ENCODE peak calls at places on chromosomes 4 and X, in five cellular contexts. A is lung, Y is psoas muscle, V is left ventricle myocardium inferior, L is MM.1S. J is an unnamed sample. For H3K4me1, the result is how much of the 10 kb centered on the place peaks cover.

GRCh38 chr4:172985552-172985951 is 183.1 kb upstream of the GALNT7 start:
- DNase-seq in V (no peak), Y (no peak), A (no peak), L (peak), J (no peak)

GRCh38 chrX:102720237-102721168 is at the start of gene GPRASP3:
- DNase-seq in V (peak), Y (peak), A (peak), L (peak), J (peak)

GRCh38 chr4:78533854-78534253 is 17.7 kb upstream of the ANXA3 start:
- DNase-seq in A (no peak), V (no peak), Y (no peak), L (no peak), J (no peak)

GRCh38 chr4:70437212-70437611 is 34.8 kb upstream of the MUC7 start:
- DNase-seq in L (no peak), V (no peak), Y (no peak), A (no peak), J (no peak)

GRCh38 chr4:121192013-121192412 is 27.9 kb upstream of the TNIP3 start:
- DNase-seq in L (no peak), A (no peak), V (no peak), Y (no peak), J (no peak)

GRCh38 chr4:2765832-2766526 is 9.8 kb upstream of the TNIP2 start:
- DNase-seq in A (no peak), V (no peak), Y (no peak), L (no peak), J (no peak)

GRCh38 chr4:155077860-155078259 is 130.6 kb upstream of the NPY2R start:
- DNase-seq in V (no peak), Y (no peak), A (no peak), L (no peak), J (no peak)

GRCh38 chrX:44344194-44344593 is 722 bp upstream of the EFHC2 start:
- DNase-seq in L (peak), Y (peak), A (peak), V (no peak), J (no peak)

GRCh38 chrX:19303216-19303880 is 40.4 kb upstream of the PDHA1 start:
- DNase-seq in V (no peak), A (no peak), L (no peak), Y (peak), J (peak)

GRCh38 chr4:105912633-105913032 is 17.4 kb downstream of the NPNT start:
- DNase-seq in V (no peak), Y (no peak), L (no peak), A (no peak), J (no peak)

GRCh38 chrX:37302569-37302968 is 46.6 kb upstream of the PRRG1 start:
- DNase-seq in Y (no peak), A (no peak), V (peak), L (no peak), J (no peak)

GRCh38 chr4:38856524-38857337 is at the start of gene TLR6:
- DNase-seq in Y (no peak), V (no peak), A (peak), L (peak), J (no peak)

GRCh38 chrX:134551365-134552095 is 91.6 kb downstream of the HPRT1 start:
- DNase-seq in L (no peak), V (no peak), Y (no peak), A (no peak), J (no peak)

GRCh38 chr4:54050214-54050904 is 14.0 kb downstream of the CHIC2 start:
- DNase-seq in V (no peak), Y (no peak), L (no peak), A (no peak), J (no peak)

GRCh38 chr4:19254476-19254875 is 997.2 kb upstream of the SLIT2 start:
- DNase-seq in Y (no peak), L (no peak), A (no peak), V (no peak), J (no peak)

GRCh38 chr4:89298160-89298559 is 9.4 kb downstream of the GPRIN3 start:
- DNase-seq in L (peak), A (no peak), Y (no peak), V (no peak), J (no peak)

GRCh38 chr4:139559692-139560091 is 3.7 kb upstream of the SETD7 start:
- DNase-seq in V (no peak), L (no peak), A (no peak), Y (no peak), J (no peak)

GRCh38 chr4:139556735-139557505 is 901 bp upstream of the SETD7 start:
- DNase-seq in V (peak), Y (peak), A (peak), L (peak), J (peak)

GRCh38 chr4:139559095-139559490 is 3.1 kb upstream of the SETD7 start:
- DNase-seq in Y (no peak), V (no peak), A (no peak), L (no peak), J (no peak)

GRCh38 chr4:139557506-139558110 is 1.6 kb upstream of the SETD7 start:
- DNase-seq in L (no peak), V (no peak), A (peak), Y (no peak), J (no peak)

DNA sequence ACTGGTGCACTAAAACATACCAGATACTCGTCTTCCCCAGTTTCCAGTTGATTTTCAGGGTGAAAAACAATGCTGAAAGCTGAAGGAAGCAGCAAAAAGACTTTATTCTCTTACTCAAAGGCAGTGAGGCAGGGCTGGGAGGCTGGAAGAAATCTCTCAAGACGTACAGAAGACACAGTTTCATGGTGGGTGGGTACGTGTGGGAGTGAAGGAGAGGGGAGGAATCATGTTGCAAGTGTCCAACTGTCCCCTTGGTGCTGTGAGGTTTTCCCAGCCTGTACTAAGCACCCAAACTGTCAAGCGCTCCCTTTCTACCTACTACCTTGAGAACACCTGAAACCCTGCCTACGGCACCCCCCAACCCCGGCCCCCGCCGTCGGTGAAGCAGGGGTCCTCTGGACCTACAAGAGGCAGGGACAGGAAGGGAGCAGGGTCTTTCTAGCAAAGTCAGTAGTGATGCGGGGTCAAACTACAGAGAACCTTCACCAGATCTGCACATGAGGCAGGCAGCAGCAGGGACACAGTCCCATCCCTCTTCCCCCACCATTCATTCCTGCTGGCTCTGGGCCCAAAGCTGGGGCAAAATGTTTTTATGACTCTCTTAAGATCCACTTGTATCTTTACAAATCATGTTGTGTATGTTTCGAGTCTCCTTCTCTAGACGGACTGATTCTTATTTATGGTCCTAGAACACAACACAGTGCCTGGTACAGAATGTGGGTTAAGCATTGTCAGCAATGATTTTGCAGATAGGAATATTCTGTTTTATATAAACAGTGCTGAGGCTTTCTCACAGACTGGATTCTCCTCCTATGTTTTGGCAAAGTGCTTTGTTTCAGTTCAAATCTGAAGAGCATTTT is 2.4 kb upstream of the SETD7 start:
- DNase-seq in A (no peak), V (no peak), L (no peak), Y (no peak), J (no peak)
- H3K4me1 ChIP-seq in A (under half), V (half or more), L (under half), Y (under half), J (under half)

DNA sequence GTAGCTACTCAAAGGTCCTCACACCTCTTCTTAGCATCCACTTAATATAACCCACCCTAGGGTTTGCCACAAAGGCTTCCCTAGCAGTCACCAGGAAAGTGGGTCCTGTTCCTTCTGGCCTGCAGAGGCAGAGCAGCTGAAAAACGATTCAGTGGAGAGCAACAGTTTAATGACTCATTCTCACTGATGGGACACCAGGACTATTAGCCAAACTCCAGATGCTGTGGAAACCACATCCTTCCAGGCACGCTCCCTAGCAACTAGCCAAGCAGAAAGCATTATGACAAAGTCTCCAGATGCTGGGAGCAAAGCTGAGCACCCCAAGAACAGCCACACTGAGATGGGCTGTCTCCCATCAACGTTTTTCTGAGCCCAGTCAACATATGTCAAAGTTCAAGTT is 30.3 kb upstream of the UTP14A start:
- DNase-seq in V (no peak), A (no peak), L (no peak), Y (no peak), J (no peak)
- TF ChIP-seq CTCF in V (no peak), A (no peak), L (no peak), Y (no peak), J (no peak)

DNA sequence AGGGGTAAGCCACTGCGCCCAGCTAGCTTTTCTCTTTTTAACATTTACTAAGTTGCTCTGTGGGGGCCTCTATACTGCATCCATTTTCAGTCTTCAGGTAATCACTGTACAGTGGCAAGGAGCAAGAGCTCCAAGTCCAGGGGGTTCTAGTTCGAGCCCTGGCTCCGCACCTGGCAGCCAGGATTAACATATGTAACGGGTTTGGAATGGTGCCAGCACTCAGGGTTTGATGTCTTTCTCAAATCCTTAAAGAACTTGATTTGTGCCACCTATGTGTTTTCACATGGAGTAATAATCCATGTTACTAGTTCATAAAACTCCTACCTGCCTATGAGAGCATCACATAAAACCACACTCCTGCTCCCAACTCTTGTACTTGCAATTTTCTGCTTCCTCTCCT is 4.5 kb downstream of the GRPEL1 start:
- DNase-seq in L (no peak), Y (no peak), A (no peak), V (no peak), J (no peak)
- H3K4me1 ChIP-seq in L (under half), Y (under half), A (under half), V (under half), J (under half)

DNA sequence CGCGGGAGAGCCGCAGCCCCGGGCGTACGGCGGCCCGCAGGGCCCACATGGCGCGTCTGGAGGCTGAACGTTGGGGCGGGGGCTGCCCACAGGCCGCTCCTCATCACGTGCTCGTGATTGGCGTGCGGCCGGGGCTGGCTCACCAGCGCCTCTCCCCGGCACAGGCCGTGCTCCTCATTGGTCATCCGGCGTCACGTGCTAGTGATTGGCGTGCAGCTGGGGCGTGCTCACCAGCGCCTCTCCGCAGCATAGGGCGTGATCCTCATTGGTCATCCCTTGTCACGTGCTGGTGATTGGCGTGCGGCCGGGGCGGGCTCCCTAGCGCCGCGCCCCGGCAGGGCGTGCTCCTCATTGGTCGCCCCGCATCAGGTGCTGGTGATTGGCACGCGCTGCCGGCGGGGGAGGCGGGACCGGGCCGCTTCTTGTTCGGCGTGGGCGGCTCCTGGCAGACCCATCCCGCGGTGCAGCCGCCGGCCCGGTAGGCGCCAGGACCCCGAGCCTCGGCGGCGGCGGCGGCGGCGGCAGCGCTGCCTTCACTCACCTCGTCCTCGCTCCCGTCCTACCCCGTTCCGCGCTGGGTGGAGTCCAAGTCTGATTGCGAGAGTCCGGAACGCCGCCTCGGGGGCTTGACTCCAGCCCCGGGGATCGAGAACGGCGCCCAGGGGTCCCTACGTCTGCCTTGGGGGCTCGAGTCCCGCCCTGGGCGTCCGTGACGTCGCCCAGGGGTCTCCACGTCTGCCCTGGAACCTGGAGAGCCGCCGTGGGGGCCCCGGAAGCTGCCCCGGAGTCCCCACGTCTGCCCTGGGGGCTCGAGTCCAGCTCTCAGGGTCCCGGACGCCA is at the start of gene GTPBP6:
- DNase-seq in L (peak), Y (peak), A (peak), V (peak), J (peak)
- TF ChIP-seq CTCF in L (no peak), Y (peak), A (peak), V (no peak), J (no peak)

GRCh38 chrX:119757979-119758681 is at the start of gene SOWAHD:
- DNase-seq in L (peak), Y (peak), V (peak), A (no peak), J (no peak)
- H3K4me1 ChIP-seq in L (under half), Y (under half), V (under half), A (under half), J (under half)